ENCODE peak calls at places on chromosome 13, in six cellular contexts. One of them, this sample, is unnamed.

GRCh38 chr13:62631614-62632013 is 1216.0 kb upstream of the PCDH20 start:
- DNase-seq in fibroblast of lung: no peak
- DNase-seq in GM23338: no peak
- DNase-seq in K562: no peak
- DNase-seq in PC-3: peak
- DNase-seq in MM.1S: no peak
- DNase-seq in this sample: no peak

GRCh38 chr13:48155850-48156249 is 60.9 kb upstream of the MED4 start:
- DNase-seq in fibroblast of lung: peak
- DNase-seq in GM23338: no peak
- DNase-seq in K562: no peak
- DNase-seq in PC-3: peak
- DNase-seq in MM.1S: no peak
- DNase-seq in this sample: peak

GRCh38 chr13:113783966-113784644 is 25.1 kb downstream of the TMEM255B start:
- DNase-seq in fibroblast of lung: no peak
- DNase-seq in GM23338: no peak
- DNase-seq in K562: no peak
- DNase-seq in PC-3: no peak
- DNase-seq in MM.1S: no peak
- DNase-seq in this sample: no peak

GRCh38 chr13:59479629-59480028 is 684.1 kb downstream of the DIAPH3 start:
- DNase-seq in fibroblast of lung: no peak
- DNase-seq in GM23338: peak
- DNase-seq in K562: no peak
- DNase-seq in PC-3: no peak
- DNase-seq in MM.1S: no peak
- DNase-seq in this sample: no peak

GRCh38 chr13:42925626-42926025 is 66.4 kb downstream of the EPSTI1 start:
- DNase-seq in fibroblast of lung: no peak
- DNase-seq in GM23338: no peak
- DNase-seq in K562: no peak
- DNase-seq in PC-3: no peak
- DNase-seq in MM.1S: no peak
- DNase-seq in this sample: no peak

GRCh38 chr13:79679334-79679733 is 198.4 kb downstream of the NDFIP2 start:
- DNase-seq in fibroblast of lung: peak
- DNase-seq in GM23338: peak
- DNase-seq in K562: peak
- DNase-seq in PC-3: peak
- DNase-seq in MM.1S: peak
- DNase-seq in this sample: peak

GRCh38 chr13:30341815-30342570 is 34.6 kb upstream of the KATNAL1 start:
- DNase-seq in fibroblast of lung: peak
- DNase-seq in GM23338: no peak
- DNase-seq in K562: no peak
- DNase-seq in PC-3: peak
- DNase-seq in MM.1S: no peak
- DNase-seq in this sample: peak

GRCh38 chr13:75566658-75567057 is 17.1 kb downstream of the UCHL3 start:
- DNase-seq in fibroblast of lung: peak
- DNase-seq in GM23338: peak
- DNase-seq in K562: no peak
- DNase-seq in PC-3: peak
- DNase-seq in MM.1S: no peak
- DNase-seq in this sample: peak

GRCh38 chr13:80979035-80979641 is 638.2 kb upstream of the SPRY2 start:
- DNase-seq in fibroblast of lung: peak
- DNase-seq in GM23338: peak
- DNase-seq in K562: peak
- DNase-seq in PC-3: peak
- DNase-seq in MM.1S: peak
- DNase-seq in this sample: peak

GRCh38 chr13:73090116-73090811 is 31.5 kb downstream of the KLF5 start:
- DNase-seq in fibroblast of lung: peak
- DNase-seq in GM23338: peak
- DNase-seq in K562: peak
- DNase-seq in PC-3: peak
- DNase-seq in MM.1S: peak
- DNase-seq in this sample: peak

GRCh38 chr13:45882626-45883025 is 31.1 kb upstream of the SIAH3 start:
- DNase-seq in fibroblast of lung: peak
- DNase-seq in GM23338: peak
- DNase-seq in K562: no peak
- DNase-seq in PC-3: no peak
- DNase-seq in MM.1S: no peak
- DNase-seq in this sample: no peak

GRCh38 chr13:51420681-51421476 is 32.0 kb downstream of the INTS6 start:
- DNase-seq in fibroblast of lung: no peak
- DNase-seq in GM23338: no peak
- DNase-seq in K562: no peak
- DNase-seq in PC-3: no peak
- DNase-seq in MM.1S: no peak
- DNase-seq in this sample: no peak

GRCh38 chr13:109764474-109765292 is 21.7 kb downstream of the IRS2 start:
- DNase-seq in fibroblast of lung: peak
- DNase-seq in GM23338: peak
- DNase-seq in K562: no peak
- DNase-seq in PC-3: no peak
- DNase-seq in MM.1S: no peak
- DNase-seq in this sample: peak

GRCh38 chr13:110520431-110521295 is 40.9 kb downstream of the RAB20 start:
- DNase-seq in fibroblast of lung: peak
- DNase-seq in GM23338: no peak
- DNase-seq in K562: no peak
- DNase-seq in PC-3: no peak
- DNase-seq in MM.1S: no peak
- DNase-seq in this sample: no peak

GRCh38 chr13:45564108-45564507 is 51.4 kb downstream of the ERICH6B start:
- DNase-seq in fibroblast of lung: peak
- DNase-seq in GM23338: no peak
- DNase-seq in K562: no peak
- DNase-seq in PC-3: peak
- DNase-seq in MM.1S: no peak
- DNase-seq in this sample: peak

GRCh38 chr13:91174886-91175501 is 172.5 kb upstream of the MIR17HG start:
- DNase-seq in fibroblast of lung: peak
- DNase-seq in GM23338: peak
- DNase-seq in K562: no peak
- DNase-seq in PC-3: no peak
- DNase-seq in MM.1S: no peak
- DNase-seq in this sample: no peak
- TF ChIP-seq EZH2 in fibroblast of lung: no peak
- TF ChIP-seq EZH2 in GM23338: no peak
- TF ChIP-seq EZH2 in K562: no peak
- TF ChIP-seq EZH2 in PC-3: no peak
- TF ChIP-seq EZH2 in MM.1S: no peak
- TF ChIP-seq EZH2 in this sample: no peak

DNA sequence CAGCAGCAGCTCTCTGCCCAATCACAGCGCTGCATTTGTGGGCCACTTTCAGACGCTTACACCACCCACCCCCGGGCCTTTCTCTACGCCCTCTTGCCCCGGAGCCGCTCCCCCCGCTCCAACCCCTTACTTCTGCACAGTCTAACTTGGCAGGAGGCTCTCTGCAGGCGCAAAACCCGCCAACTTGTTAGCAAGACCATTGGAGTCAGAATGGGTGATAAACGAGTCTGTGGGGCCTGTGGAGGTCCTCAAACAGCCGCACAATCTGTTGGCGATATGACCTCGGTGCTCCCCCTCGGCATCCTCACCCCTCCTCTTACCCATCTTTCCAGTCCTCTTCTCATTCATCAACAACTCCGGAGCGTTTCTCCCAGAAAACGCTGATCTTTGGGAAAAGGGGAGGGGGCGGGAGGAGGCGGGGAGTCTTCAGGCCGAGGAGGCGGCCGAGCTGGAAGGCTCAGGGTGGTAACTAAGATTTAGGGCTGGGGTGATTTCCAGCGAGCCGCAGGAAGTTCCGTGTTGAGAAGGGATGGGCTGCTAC is 4.2 kb downstream of the SOX21 start:
- DNase-seq in fibroblast of lung: no peak
- DNase-seq in GM23338: peak
- DNase-seq in K562: no peak
- DNase-seq in PC-3: no peak
- DNase-seq in MM.1S: no peak
- DNase-seq in this sample: no peak
- TF ChIP-seq EZH2 in fibroblast of lung: no peak
- TF ChIP-seq EZH2 in GM23338: no peak
- TF ChIP-seq EZH2 in K562: no peak
- TF ChIP-seq EZH2 in PC-3: no peak
- TF ChIP-seq EZH2 in MM.1S: no peak
- TF ChIP-seq EZH2 in this sample: no peak

DNA sequence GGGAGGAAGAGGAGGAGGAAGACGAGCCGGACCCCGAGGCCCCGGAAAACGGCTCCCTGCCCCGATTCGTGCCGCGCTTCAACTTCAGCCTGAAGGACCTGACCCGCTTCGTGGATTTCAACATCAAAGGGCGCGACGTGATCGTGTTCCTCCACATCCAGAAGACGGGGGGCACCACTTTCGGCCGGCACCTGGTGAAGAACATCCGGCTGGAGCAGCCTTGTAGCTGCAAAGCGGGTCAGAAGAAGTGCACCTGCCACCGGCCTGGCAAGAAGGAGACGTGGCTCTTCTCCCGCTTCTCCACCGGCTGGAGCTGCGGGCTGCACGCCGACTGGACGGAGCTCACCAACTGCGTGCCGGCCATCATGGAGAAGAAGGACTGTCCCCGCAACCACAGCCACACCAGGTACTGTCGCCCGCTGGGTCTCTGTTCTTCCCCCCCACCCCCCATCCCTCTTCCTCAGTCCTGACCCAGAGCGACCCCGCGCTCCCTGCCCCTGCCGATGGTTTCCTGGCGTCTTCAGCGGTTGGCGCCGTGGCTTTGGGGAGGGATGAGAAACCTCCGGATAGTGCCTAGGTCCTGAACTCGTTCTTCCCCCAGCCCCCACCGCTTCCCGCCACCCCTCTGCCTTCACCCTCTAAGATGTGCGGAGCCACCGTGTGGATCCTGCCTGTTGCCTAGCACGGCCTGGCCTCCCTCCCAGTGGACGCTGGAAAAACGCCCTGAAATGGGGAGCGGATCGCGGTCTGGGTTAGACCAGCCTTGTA is 1.4 kb downstream of the HS6ST3 start:
- DNase-seq in fibroblast of lung: peak
- DNase-seq in GM23338: peak
- DNase-seq in K562: no peak
- DNase-seq in PC-3: no peak
- DNase-seq in MM.1S: no peak
- DNase-seq in this sample: no peak
- TF ChIP-seq EZH2 in fibroblast of lung: peak
- TF ChIP-seq EZH2 in GM23338: peak
- TF ChIP-seq EZH2 in K562: no peak
- TF ChIP-seq EZH2 in PC-3: peak
- TF ChIP-seq EZH2 in MM.1S: no peak
- TF ChIP-seq EZH2 in this sample: peak

GRCh38 chr13:40533072-40533471 is 133.4 kb downstream of the FOXO1 start:
- DNase-seq in fibroblast of lung: no peak
- DNase-seq in GM23338: no peak
- DNase-seq in K562: no peak
- DNase-seq in PC-3: no peak
- DNase-seq in MM.1S: no peak
- DNase-seq in this sample: no peak
- TF ChIP-seq EZH2 in fibroblast of lung: no peak
- TF ChIP-seq EZH2 in GM23338: no peak
- TF ChIP-seq EZH2 in K562: no peak
- TF ChIP-seq EZH2 in PC-3: no peak
- TF ChIP-seq EZH2 in MM.1S: no peak
- TF ChIP-seq EZH2 in this sample: no peak

DNA sequence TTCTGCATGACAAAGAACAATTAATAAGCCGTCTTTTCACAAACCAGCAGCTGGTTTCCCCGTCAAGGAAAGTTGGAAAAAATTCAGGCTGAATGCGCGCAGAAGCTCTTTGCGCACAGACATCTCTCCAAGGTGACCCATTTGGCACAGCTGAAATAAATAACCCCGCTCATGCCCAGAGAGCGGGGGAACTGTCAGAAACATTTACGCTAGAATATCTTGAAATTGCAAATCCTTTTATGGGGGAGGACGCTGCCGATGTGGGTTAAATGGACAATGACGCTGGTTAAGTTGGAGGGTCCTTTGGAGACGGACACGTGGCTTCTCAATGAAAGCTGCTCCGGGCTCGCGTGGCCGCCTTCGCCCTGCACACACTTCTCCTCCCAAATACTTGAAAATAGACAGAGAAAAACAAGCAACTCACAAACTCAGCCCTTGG is 30.6 kb downstream of the GSX1 start:
- DNase-seq in fibroblast of lung: peak
- DNase-seq in GM23338: peak
- DNase-seq in K562: no peak
- DNase-seq in PC-3: no peak
- DNase-seq in MM.1S: no peak
- DNase-seq in this sample: peak
- TF ChIP-seq EZH2 in fibroblast of lung: no peak
- TF ChIP-seq EZH2 in GM23338: peak
- TF ChIP-seq EZH2 in K562: no peak
- TF ChIP-seq EZH2 in PC-3: no peak
- TF ChIP-seq EZH2 in MM.1S: no peak
- TF ChIP-seq EZH2 in this sample: peak